ENCODE peak calls at places on chromosome 14, in seven cellular contexts. One of them, this sample, is unnamed. For H3K36me3, the result is how much of the 10 kb centered on the place peaks cover.

GRCh38 chr14:90381999-90382451 is 14.8 kb upstream of the CALM1 start:
- DNase-seq in hepatocyte: peak
- DNase-seq in cardiac muscle cell: no peak
- DNase-seq in testis: peak
- DNase-seq in psoas muscle: peak
- DNase-seq in bronchial epithelial cell: peak
- DNase-seq in A673: no peak
- DNase-seq in this sample: no peak

GRCh38 chr14:93683241-93683640 is 105.0 kb downstream of the PRIMA1 start:
- DNase-seq in hepatocyte: no peak
- DNase-seq in cardiac muscle cell: no peak
- DNase-seq in testis: peak
- DNase-seq in psoas muscle: no peak
- DNase-seq in bronchial epithelial cell: peak
- DNase-seq in A673: peak
- DNase-seq in this sample: no peak

GRCh38 chr14:67240168-67240932 is 885 bp upstream of the PALS1 start:
- DNase-seq in hepatocyte: peak
- DNase-seq in cardiac muscle cell: peak
- DNase-seq in testis: peak
- DNase-seq in psoas muscle: peak
- DNase-seq in bronchial epithelial cell: no peak
- DNase-seq in A673: peak
- DNase-seq in this sample: peak

GRCh38 chr14:91409991-91410401 is 7.6 kb downstream of the CCDC88C start:
- DNase-seq in hepatocyte: no peak
- DNase-seq in cardiac muscle cell: no peak
- DNase-seq in testis: no peak
- DNase-seq in psoas muscle: no peak
- DNase-seq in bronchial epithelial cell: no peak
- DNase-seq in A673: no peak
- DNase-seq in this sample: no peak

GRCh38 chr14:79280400-79280670 is 931.0 kb downstream of the DIO2 start:
- DNase-seq in hepatocyte: no peak
- DNase-seq in cardiac muscle cell: no peak
- DNase-seq in testis: no peak
- DNase-seq in psoas muscle: no peak
- DNase-seq in bronchial epithelial cell: no peak
- DNase-seq in A673: no peak
- DNase-seq in this sample: no peak

GRCh38 chr14:23009939-23010718 is at the start of gene C14orf93:
- DNase-seq in hepatocyte: peak
- DNase-seq in cardiac muscle cell: peak
- DNase-seq in testis: peak
- DNase-seq in psoas muscle: peak
- DNase-seq in bronchial epithelial cell: peak
- DNase-seq in A673: peak
- DNase-seq in this sample: peak

GRCh38 chr14:102980409-102980810 is 57.9 kb downstream of the AMN start:
- DNase-seq in hepatocyte: no peak
- DNase-seq in cardiac muscle cell: no peak
- DNase-seq in testis: no peak
- DNase-seq in psoas muscle: no peak
- DNase-seq in bronchial epithelial cell: no peak
- DNase-seq in A673: no peak
- DNase-seq in this sample: no peak

GRCh38 chr14:53953828-53954550 is 2.6 kb downstream of the BMP4 start:
- DNase-seq in hepatocyte: peak
- DNase-seq in cardiac muscle cell: peak
- DNase-seq in testis: no peak
- DNase-seq in psoas muscle: peak
- DNase-seq in bronchial epithelial cell: no peak
- DNase-seq in A673: peak
- DNase-seq in this sample: no peak

GRCh38 chr14:98623806-98624430 is 648.1 kb downstream of the BCL11B start:
- DNase-seq in hepatocyte: no peak
- DNase-seq in cardiac muscle cell: no peak
- DNase-seq in testis: no peak
- DNase-seq in psoas muscle: no peak
- DNase-seq in bronchial epithelial cell: no peak
- DNase-seq in A673: no peak
- DNase-seq in this sample: no peak

GRCh38 chr14:103122578-103123127 is 608 bp upstream of the TNFAIP2 start:
- DNase-seq in hepatocyte: no peak
- DNase-seq in cardiac muscle cell: no peak
- DNase-seq in testis: no peak
- DNase-seq in psoas muscle: peak
- DNase-seq in bronchial epithelial cell: no peak
- DNase-seq in A673: peak
- DNase-seq in this sample: no peak

GRCh38 chr14:70602254-70602653 is 1.8 kb upstream of the MED6 start:
- DNase-seq in hepatocyte: no peak
- DNase-seq in cardiac muscle cell: no peak
- DNase-seq in testis: no peak
- DNase-seq in psoas muscle: no peak
- DNase-seq in bronchial epithelial cell: no peak
- DNase-seq in A673: no peak
- DNase-seq in this sample: no peak

GRCh38 chr14:38143651-38144505 is 63.8 kb upstream of the SSTR1 start:
- DNase-seq in hepatocyte: no peak
- DNase-seq in cardiac muscle cell: no peak
- DNase-seq in testis: no peak
- DNase-seq in psoas muscle: no peak
- DNase-seq in bronchial epithelial cell: peak
- DNase-seq in A673: peak
- DNase-seq in this sample: no peak

GRCh38 chr14:102297436-102298170 is 7.4 kb downstream of the MOK start:
- DNase-seq in hepatocyte: no peak
- DNase-seq in cardiac muscle cell: no peak
- DNase-seq in testis: no peak
- DNase-seq in psoas muscle: no peak
- DNase-seq in bronchial epithelial cell: no peak
- DNase-seq in A673: no peak
- DNase-seq in this sample: peak

GRCh38 chr14:93036652-93037341 is 78.9 kb downstream of the ITPK1 start:
- DNase-seq in hepatocyte: no peak
- DNase-seq in cardiac muscle cell: no peak
- DNase-seq in testis: peak
- DNase-seq in psoas muscle: no peak
- DNase-seq in bronchial epithelial cell: no peak
- DNase-seq in A673: no peak
- DNase-seq in this sample: no peak

GRCh38 chr14:21309956-21310355 is 30.1 kb downstream of the RPGRIP1 start:
- DNase-seq in hepatocyte: no peak
- DNase-seq in cardiac muscle cell: no peak
- DNase-seq in testis: no peak
- DNase-seq in psoas muscle: no peak
- DNase-seq in bronchial epithelial cell: no peak
- DNase-seq in A673: no peak
- DNase-seq in this sample: no peak

GRCh38 chr14:100842799-100843198 is 16.9 kb downstream of the MEG3 start:
- DNase-seq in hepatocyte: peak
- DNase-seq in cardiac muscle cell: no peak
- DNase-seq in testis: no peak
- DNase-seq in psoas muscle: no peak
- DNase-seq in bronchial epithelial cell: peak
- DNase-seq in A673: no peak
- DNase-seq in this sample: no peak

GRCh38 chr14:100841445-100842403 is 15.8 kb downstream of the MEG3 start:
- DNase-seq in hepatocyte: no peak
- DNase-seq in cardiac muscle cell: no peak
- DNase-seq in testis: no peak
- DNase-seq in psoas muscle: no peak
- DNase-seq in bronchial epithelial cell: no peak
- DNase-seq in A673: no peak
- DNase-seq in this sample: no peak

GRCh38 chr14:100840286-100840685 is 14.4 kb downstream of the MEG3 start:
- DNase-seq in hepatocyte: no peak
- DNase-seq in cardiac muscle cell: no peak
- DNase-seq in testis: no peak
- DNase-seq in psoas muscle: no peak
- DNase-seq in bronchial epithelial cell: no peak
- DNase-seq in A673: no peak
- DNase-seq in this sample: no peak

GRCh38 chr14:100839573-100840175 is 13.8 kb downstream of the MEG3 start:
- DNase-seq in hepatocyte: peak
- DNase-seq in cardiac muscle cell: peak
- DNase-seq in testis: no peak
- DNase-seq in psoas muscle: no peak
- DNase-seq in bronchial epithelial cell: no peak
- DNase-seq in A673: no peak
- DNase-seq in this sample: no peak

GRCh38 chr14:100840751-100841444 is 15.0 kb downstream of the MEG3 start:
- DNase-seq in hepatocyte: no peak
- DNase-seq in cardiac muscle cell: no peak
- DNase-seq in testis: no peak
- DNase-seq in psoas muscle: no peak
- DNase-seq in bronchial epithelial cell: no peak
- DNase-seq in A673: no peak
- DNase-seq in this sample: no peak
- H3K36me3 ChIP-seq in hepatocyte: under half
- H3K36me3 ChIP-seq in cardiac muscle cell: under half
- H3K36me3 ChIP-seq in testis: under half
- H3K36me3 ChIP-seq in psoas muscle: under half
- H3K36me3 ChIP-seq in bronchial epithelial cell: under half
- H3K36me3 ChIP-seq in A673: under half
- H3K36me3 ChIP-seq in this sample: under half

DNA sequence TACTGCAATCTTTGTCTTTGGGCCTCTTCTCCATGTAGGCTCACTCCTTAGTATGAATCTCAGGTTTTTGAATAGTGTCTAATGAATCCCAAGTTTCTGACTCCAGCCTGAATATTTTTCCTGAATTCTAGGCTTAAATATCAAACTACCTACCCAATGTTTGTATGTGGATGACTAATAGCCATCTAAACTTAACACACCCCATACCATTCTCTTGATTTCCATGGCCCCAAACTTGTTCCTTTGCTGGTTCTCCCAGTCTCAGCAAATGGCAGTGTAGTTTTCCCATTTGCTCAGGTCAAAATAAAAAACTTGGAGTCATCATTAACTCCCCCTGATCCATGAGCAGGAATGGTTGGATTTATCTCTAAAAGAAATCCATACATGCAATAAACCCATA is 18.8 kb upstream of the SDR39U1 start:
- DNase-seq in hepatocyte: no peak
- DNase-seq in cardiac muscle cell: no peak
- DNase-seq in testis: no peak
- DNase-seq in psoas muscle: no peak
- DNase-seq in bronchial epithelial cell: peak
- DNase-seq in A673: no peak
- DNase-seq in this sample: no peak
- TF ChIP-seq CTCF in hepatocyte: no peak
- TF ChIP-seq CTCF in cardiac muscle cell: no peak
- TF ChIP-seq CTCF in testis: no peak
- TF ChIP-seq CTCF in psoas muscle: no peak
- TF ChIP-seq CTCF in bronchial epithelial cell: no peak
- TF ChIP-seq CTCF in A673: no peak
- TF ChIP-seq CTCF in this sample: no peak

DNA sequence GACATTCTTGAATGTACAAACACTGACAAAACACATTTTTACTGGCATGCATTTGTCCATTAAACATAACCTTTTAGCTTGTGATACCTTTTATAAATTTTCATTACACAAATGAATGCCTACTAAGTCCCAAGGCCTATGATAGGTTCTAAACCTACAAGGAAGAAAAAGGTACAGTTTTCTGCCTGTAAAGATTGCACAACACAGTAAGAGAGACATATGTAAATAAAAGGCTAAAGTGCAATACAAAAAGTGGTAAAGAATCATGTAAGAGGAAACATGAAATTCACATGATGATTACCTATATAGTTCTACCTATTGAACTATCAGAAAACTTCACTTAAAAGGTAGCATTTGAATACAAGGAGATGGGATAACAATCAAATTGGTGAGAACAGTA is 14.6 kb upstream of the ARID4A start:
- DNase-seq in hepatocyte: no peak
- DNase-seq in cardiac muscle cell: no peak
- DNase-seq in testis: no peak
- DNase-seq in psoas muscle: no peak
- DNase-seq in bronchial epithelial cell: no peak
- DNase-seq in A673: no peak
- DNase-seq in this sample: no peak
- H3K36me3 ChIP-seq in hepatocyte: under half
- H3K36me3 ChIP-seq in cardiac muscle cell: under half
- H3K36me3 ChIP-seq in testis: under half
- H3K36me3 ChIP-seq in psoas muscle: under half
- H3K36me3 ChIP-seq in bronchial epithelial cell: under half
- H3K36me3 ChIP-seq in A673: half or more
- H3K36me3 ChIP-seq in this sample: under half

GRCh38 chr14:105287249-105288102 is 13.3 kb downstream of the BRF1 start:
- DNase-seq in hepatocyte: no peak
- DNase-seq in cardiac muscle cell: no peak
- DNase-seq in testis: no peak
- DNase-seq in psoas muscle: no peak
- DNase-seq in bronchial epithelial cell: no peak
- DNase-seq in A673: no peak
- DNase-seq in this sample: no peak

GRCh38 chr14:105286759-105287144 is 14.0 kb downstream of the BRF1 start:
- DNase-seq in hepatocyte: no peak
- DNase-seq in cardiac muscle cell: no peak
- DNase-seq in testis: no peak
- DNase-seq in psoas muscle: no peak
- DNase-seq in bronchial epithelial cell: no peak
- DNase-seq in A673: no peak
- DNase-seq in this sample: no peak

GRCh38 chr14:105292810-105293711 is 7.7 kb downstream of the BRF1 start:
- DNase-seq in hepatocyte: no peak
- DNase-seq in cardiac muscle cell: no peak
- DNase-seq in testis: no peak
- DNase-seq in psoas muscle: no peak
- DNase-seq in bronchial epithelial cell: no peak
- DNase-seq in A673: no peak
- DNase-seq in this sample: no peak

GRCh38 chr14:105294142-105294597 is 6.6 kb downstream of the BRF1 start:
- DNase-seq in hepatocyte: no peak
- DNase-seq in cardiac muscle cell: no peak
- DNase-seq in testis: no peak
- DNase-seq in psoas muscle: no peak
- DNase-seq in bronchial epithelial cell: no peak
- DNase-seq in A673: peak
- DNase-seq in this sample: no peak

DNA sequence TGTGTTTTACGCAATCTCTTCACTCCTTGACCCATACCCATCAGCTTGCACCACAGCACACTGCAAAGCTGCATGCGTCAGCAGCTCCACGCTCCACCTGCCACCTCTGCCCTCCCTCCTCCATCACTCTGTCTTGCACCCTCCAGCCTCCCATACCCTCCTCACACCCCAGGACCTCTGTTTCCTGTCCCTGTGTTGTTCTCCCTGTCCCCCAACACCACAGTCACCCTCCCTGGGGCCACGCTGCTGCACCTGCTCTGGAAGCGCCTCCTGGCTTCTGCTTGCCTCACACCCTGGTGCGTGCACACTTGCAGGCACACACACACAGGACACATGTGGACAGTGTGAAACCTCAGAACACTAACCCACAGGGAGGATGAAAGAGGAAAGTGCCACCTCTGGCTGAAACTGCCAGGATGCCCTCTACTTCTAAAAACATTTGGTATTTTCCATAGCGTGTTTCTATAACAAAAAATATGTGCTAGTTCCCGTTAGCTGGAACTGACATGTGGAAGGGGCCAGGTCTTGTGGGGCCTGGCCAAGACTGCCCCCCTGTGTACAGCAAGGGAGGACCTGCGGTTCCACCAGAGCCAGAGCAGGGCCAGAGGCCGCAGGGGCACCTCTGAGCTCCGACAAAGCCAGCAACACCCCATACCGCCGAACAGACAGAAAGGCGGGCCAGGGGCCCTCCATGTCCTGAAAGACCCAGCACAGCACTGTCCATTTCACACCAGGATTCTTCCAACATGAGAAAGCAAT is 10.0 kb downstream of the BRF1 start:
- DNase-seq in hepatocyte: no peak
- DNase-seq in cardiac muscle cell: no peak
- DNase-seq in testis: no peak
- DNase-seq in psoas muscle: no peak
- DNase-seq in bronchial epithelial cell: no peak
- DNase-seq in A673: no peak
- DNase-seq in this sample: no peak
- TF ChIP-seq CTCF in hepatocyte: no peak
- TF ChIP-seq CTCF in cardiac muscle cell: no peak
- TF ChIP-seq CTCF in testis: no peak
- TF ChIP-seq CTCF in psoas muscle: no peak
- TF ChIP-seq CTCF in bronchial epithelial cell: no peak
- TF ChIP-seq CTCF in A673: no peak
- TF ChIP-seq CTCF in this sample: no peak